ENCODE peak calls at places on chromosomes 6 and 20, in eight cellular contexts. M, O, D, I, G, B, C and H are unnamed samples.

GRCh38 chr6:33746036-33746600 is 587 bp downstream of the IP6K3 start:
- DNase-seq in I (no peak), G (no peak), B (no peak), C (peak), O (no peak), M (no peak), D (peak), H (no peak)

GRCh38 chr6:53461682-53462081 is 83.2 kb downstream of the GCLC start:
- DNase-seq in O (no peak), G (no peak), D (no peak), M (no peak), C (no peak), I (no peak), B (no peak), H (no peak)

GRCh38 chr20:23047738-23048214 is 1.7 kb downstream of the THBD start:
- DNase-seq in I (no peak), M (no peak), O (no peak), B (peak), D (no peak), G (no peak), C (no peak), H (no peak)

GRCh38 chr20:63434599-63435378 is 37.7 kb downstream of the KCNQ2 start:
- DNase-seq in C (peak), B (peak), O (peak), D (peak), M (peak), G (peak), I (peak), H (peak)

GRCh38 chr6:24990944-24991747 is 55.4 kb upstream of the RIPOR2 start:
- DNase-seq in B (no peak), I (no peak), C (no peak), G (no peak), M (no peak), D (no peak), O (no peak), H (no peak)

GRCh38 chr6:8195040-8195713 is 92.8 kb upstream of the EEF1E1 start:
- DNase-seq in D (peak), I (no peak), C (no peak), M (no peak), O (no peak), G (no peak), B (no peak), H (peak)

GRCh38 chr6:35725721-35726438 is 11.0 kb upstream of the ARMC12 start:
- DNase-seq in I (no peak), C (peak), G (no peak), D (peak), M (no peak), O (no peak), B (no peak), H (no peak)

GRCh38 chr6:128098000-128098581 is 197.2 kb upstream of the THEMIS start:
- DNase-seq in B (no peak), O (no peak), G (no peak), C (peak), D (peak), M (no peak), I (no peak), H (no peak)

GRCh38 chr6:1792989-1793388 is 183.3 kb downstream of the FOXC1 start:
- DNase-seq in M (peak), B (no peak), D (no peak), C (peak), O (no peak), I (no peak), G (no peak), H (peak)